ENCODE peak calls at places on chromosomes 13 and 19, in eight cellular contexts. N is EL, I is caudate nucleus, S is NCI-H69, X is RWPE1, T is left colon, H is islet precursor cell, O is GF-D8. A is an unnamed sample.

GRCh38 chr19:1249298-1249989 is 1.1 kb downstream of the MIDN start:
- DNase-seq in N (peak), H (peak), X (peak), O (peak), T (peak), S (peak), I (peak), A (peak)

GRCh38 chr19:56983148-56983547 is 136.6 kb upstream of the USP29 start:
- DNase-seq in O (no peak), N (no peak), X (no peak), H (no peak), S (no peak), I (peak), T (no peak), A (no peak)

GRCh38 chr19:19259741-19260140 is 13.4 kb downstream of the TM6SF2 start:
- DNase-seq in N (peak), T (no peak), O (no peak), H (peak), S (peak), X (peak), I (no peak), A (no peak)

GRCh38 chr19:13633109-13633508 is 126.8 kb upstream of the CACNA1A start:
- DNase-seq in T (peak), O (no peak), H (no peak), S (peak), X (no peak), N (peak), I (no peak), A (peak)

GRCh38 chr19:58544591-58545285 is 874 bp downstream of the TRIM28 start:
- DNase-seq in H (no peak), N (no peak), I (no peak), O (no peak), S (no peak), T (peak), X (peak), A (peak)

GRCh38 chr13:95643814-95644598 is 500 bp downstream of the DZIP1 start:
- DNase-seq in N (peak), I (peak), X (peak), T (peak), O (no peak), S (peak), H (peak), A (peak)

GRCh38 chr13:32205426-32206096 is 109.6 kb downstream of the ZAR1L start:
- DNase-seq in T (no peak), I (no peak), S (peak), N (no peak), O (no peak), X (no peak), H (no peak), A (no peak)

GRCh38 chr19:28737021-28737525 is 475.9 kb downstream of the UQCRFS1 start:
- DNase-seq in O (peak), X (peak), S (no peak), H (no peak), N (peak), I (no peak), T (no peak), A (no peak)

GRCh38 chr13:85503797-85504196 is 295.4 kb downstream of the SLITRK6 start:
- DNase-seq in I (no peak), H (no peak), S (no peak), X (peak), T (no peak), N (peak), O (no peak), A (no peak)

GRCh38 chr13:97945342-97945741 is 8.1 kb upstream of the IPO5 start:
- DNase-seq in H (no peak), O (no peak), X (no peak), S (no peak), N (peak), I (no peak), T (no peak), A (no peak)

GRCh38 chr13:49086711-49087110 is 111.0 kb downstream of the FNDC3A start:
- DNase-seq in N (peak), H (no peak), X (peak), S (no peak), O (no peak), I (no peak), T (no peak), A (no peak)

GRCh38 chr13:25686831-25687495 is 315.2 kb downstream of the ATP8A2 start:
- DNase-seq in I (no peak), N (no peak), O (no peak), T (no peak), H (no peak), X (no peak), S (peak), A (peak)

GRCh38 chr19:19348266-19348665 is 27.6 kb downstream of the MAU2 start:
- DNase-seq in H (no peak), T (no peak), S (no peak), I (peak), N (no peak), O (no peak), X (no peak), A (no peak)

GRCh38 chr19:46732966-46733692 is 12.7 kb upstream of the FKRP start:
- DNase-seq in T (no peak), N (peak), X (no peak), O (no peak), H (no peak), I (no peak), S (no peak), A (no peak)

GRCh38 chr13:74134226-74134776 is at the start of gene KLF12:
- DNase-seq in I (peak), N (peak), O (no peak), X (peak), S (peak), H (peak), T (peak), A (peak)

GRCh38 chr19:5339950-5340636 is 519 bp downstream of the PTPRS start:
- DNase-seq in S (peak), N (peak), I (no peak), T (peak), H (peak), O (no peak), X (no peak), A (no peak)

GRCh38 chr13:71137106-71137505 is 729.9 kb downstream of the DACH1 start:
- DNase-seq in X (no peak), I (no peak), S (no peak), T (no peak), N (no peak), H (no peak), O (no peak), A (no peak)

GRCh38 chr19:40754611-40755247 is 3.7 kb downstream of the SNRPA start:
- DNase-seq in I (no peak), X (no peak), T (peak), N (peak), O (no peak), S (no peak), H (no peak), A (no peak)

GRCh38 chr13:98576215-98576945 is 527 bp downstream of the STK24 start:
- DNase-seq in T (peak), I (no peak), S (peak), H (peak), O (peak), N (peak), X (peak), A (no peak)

GRCh38 chr13:45162194-45162593 is 38.7 kb downstream of the KCTD4 start:
- DNase-seq in X (no peak), I (no peak), H (no peak), S (no peak), T (no peak), O (no peak), N (no peak), A (no peak)

GRCh38 chr19:33805313-33805712 is 8.6 kb downstream of the KCTD15 start:
- DNase-seq in X (no peak), I (no peak), O (no peak), H (no peak), T (no peak), S (no peak), N (no peak), A (no peak)

GRCh38 chr19:40751065-40751923 is at the start of gene SNRPA:
- DNase-seq in O (peak), N (peak), T (peak), H (peak), I (peak), S (peak), X (peak), A (peak)

GRCh38 chr13:48998893-48999292 is 23.2 kb downstream of the FNDC3A start:
- DNase-seq in O (no peak), H (no peak), S (no peak), X (no peak), I (no peak), T (no peak), N (no peak), A (no peak)

GRCh38 chr13:43306364-43306763 is 283.0 kb downstream of the DNAJC15 start:
- DNase-seq in N (no peak), T (no peak), X (no peak), H (no peak), S (no peak), I (no peak), O (no peak), A (no peak)

GRCh38 chr13:38883783-38884182 is 106.8 kb downstream of the STOML3 start:
- DNase-seq in H (no peak), T (no peak), N (no peak), X (no peak), S (peak), I (no peak), O (no peak), A (no peak)

GRCh38 chr19:35990771-35991730 is 3.9 kb upstream of the SDHAF1 start:
- DNase-seq in O (no peak), S (peak), I (no peak), H (no peak), T (no peak), X (no peak), N (no peak), A (no peak)

GRCh38 chr13:27959976-27960361 is 9.1 kb downstream of the CDX2 start:
- DNase-seq in I (no peak), S (no peak), O (no peak), T (no peak), H (no peak), N (no peak), X (no peak), A (no peak)

GRCh38 chr13:44429311-44429710 is 55.7 kb downstream of the SERP2 start:
- DNase-seq in T (no peak), I (no peak), O (no peak), N (no peak), S (no peak), H (no peak), X (no peak), A (no peak)

GRCh38 chr13:114264886-114265611 is 16.4 kb upstream of the UPF3A start:
- DNase-seq in X (no peak), S (no peak), O (no peak), H (no peak), N (peak), T (no peak), I (no peak), A (no peak)

GRCh38 chr19:11208526-11209471 is 11.5 kb upstream of the KANK2 start:
- DNase-seq in X (no peak), H (no peak), N (peak), O (no peak), T (no peak), I (no peak), S (no peak), A (no peak)

GRCh38 chr19:4300589-4300988 is 1.6 kb downstream of the TMIGD2 start:
- DNase-seq in H (no peak), I (no peak), T (no peak), O (no peak), N (no peak), X (no peak), S (no peak), A (no peak)

GRCh38 chr19:14835011-14835410 is at the start of the genes OR7A5 and OR7C1:
- DNase-seq in X (no peak), S (peak), N (no peak), O (no peak), T (no peak), I (no peak), H (peak), A (no peak)

GRCh38 chr19:2797280-2797679 is 12.0 kb downstream of the THOP1 start:
- DNase-seq in N (no peak), I (no peak), X (no peak), O (no peak), T (no peak), S (no peak), H (no peak), A (no peak)

GRCh38 chr13:110306960-110307696 is at the start of the genes COL4A1 and COL4A2:
- DNase-seq in S (no peak), H (peak), X (peak), T (peak), N (peak), I (no peak), O (no peak), A (peak)

GRCh38 chr19:54792814-54793213 is 10.6 kb upstream of the KIR2DL4 start:
- DNase-seq in I (no peak), H (no peak), X (no peak), N (no peak), S (no peak), O (no peak), T (no peak), A (no peak)

GRCh38 chr13:100887729-100888151 is 213.1 kb upstream of the TMTC4 start:
- DNase-seq in H (peak), T (no peak), S (peak), N (peak), X (peak), I (no peak), O (no peak), A (no peak)

GRCh38 chr19:54255105-54255775 is 1.8 kb downstream of the LILRB5 start:
- DNase-seq in H (peak), X (no peak), I (no peak), S (no peak), T (no peak), O (no peak), N (no peak), A (no peak)

A was measured in osteocyte.